ENCODE peak calls at places on chromosomes 6 and 20, in eight cellular contexts. I, G, Z, P, J, F, R and O are unnamed samples.

GRCh38 chr20:25301357-25301920 is 53.6 kb downstream of the PYGB start:
- DNase-seq in I (no peak), G (no peak), F (no peak), J (no peak), Z (no peak), P (no peak), R (no peak), O (no peak)

GRCh38 chr20:60262967-60263603 is 304.9 kb downstream of the CDH26 start:
- DNase-seq in G (peak; percentile 5), J (no peak), R (peak; percentile 34), Z (peak; percentile 6), P (peak; percentile 24), F (no peak), I (peak; percentile 42), O (peak; percentile 7)

GRCh38 chr20:2396241-2396814 is 15.6 kb downstream of the TGM6 start:
- DNase-seq in J (no peak), R (no peak), Z (no peak), F (no peak), I (no peak), G (no peak), P (no peak), O (no peak)

GRCh38 chr6:157711060-157711459 is 112.0 kb upstream of the SNX9 start:
- DNase-seq in J (no peak), F (no peak), P (peak; percentile 39), R (no peak), Z (no peak), G (no peak), I (no peak), O (peak; percentile 8)

GRCh38 chr6:155541976-155542375 is 86.3 kb upstream of the NOX3 start:
- DNase-seq in R (no peak), G (no peak), P (no peak), F (no peak), I (no peak), J (no peak), Z (no peak), O (no peak)

GRCh38 chr6:15327271-15327670 is 81.4 kb downstream of the JARID2 start:
- DNase-seq in F (no peak), J (no peak), I (peak; percentile 15), R (peak; percentile 26), G (peak; percentile 79), Z (no peak), P (peak; percentile 40), O (peak; percentile 18)

GRCh38 chr20:11271920-11272594 is 598.3 kb upstream of the JAG1 start:
- DNase-seq in I (no peak), J (no peak), Z (no peak), P (no peak), R (no peak), G (no peak), F (no peak), O (no peak)

GRCh38 chr6:145836170-145836569 is 21.6 kb upstream of the FBXO30 start:
- DNase-seq in J (no peak), P (peak; percentile 36), Z (no peak), F (no peak), G (peak; percentile 9), R (no peak), I (no peak), O (peak; percentile 55)

GRCh38 chr6:44177691-44178423 is 19.2 kb downstream of the CAPN11 start:
- DNase-seq in F (no peak), P (no peak), Z (no peak), J (no peak), I (no peak), G (no peak), R (no peak), O (peak; percentile 98)

GRCh38 chr6:111823831-111824607 is 49.2 kb downstream of the FYN start:
- DNase-seq in G (no peak), J (no peak), F (no peak), R (no peak), Z (no peak), I (no peak), P (peak; percentile 64), O (peak; percentile 88)

GRCh38 chr6:17673543-17674254 is 33.0 kb downstream of the NUP153 start:
- DNase-seq in I (no peak), G (peak; percentile 37), F (no peak), J (no peak), Z (no peak), R (no peak), P (no peak), O (no peak)